ENCODE peak calls at places on chromosomes 13 and 19, in five cellular contexts. One of them, this sample, is unnamed.

GRCh38 chr19:47124937-47125668 is 5.5 kb upstream of the SAE1 start:
- DNase-seq in GM12892: peak
- DNase-seq in lower leg skin: no peak
- DNase-seq in IMR-90: peak
- DNase-seq in heart left ventricle: no peak
- DNase-seq in this sample: no peak

GRCh38 chr19:17021328-17021727 is 5.3 kb downstream of the CPAMD8 start:
- DNase-seq in lower leg skin: no peak
- DNase-seq in IMR-90: no peak
- DNase-seq in GM12892: no peak
- DNase-seq in heart left ventricle: no peak
- DNase-seq in this sample: no peak

GRCh38 chr13:95074820-95075219 is 226.4 kb downstream of the ABCC4 start:
- DNase-seq in GM12892: no peak
- DNase-seq in IMR-90: no peak
- DNase-seq in lower leg skin: no peak
- DNase-seq in heart left ventricle: no peak
- DNase-seq in this sample: no peak

GRCh38 chr19:51690359-51691121 is 2.6 kb upstream of the SPACA6 start:
- DNase-seq in heart left ventricle: peak
- DNase-seq in lower leg skin: peak
- DNase-seq in IMR-90: peak
- DNase-seq in GM12892: no peak
- DNase-seq in this sample: peak

GRCh38 chr19:1977116-1977515 is 36.1 kb downstream of the CSNK1G2 start:
- DNase-seq in heart left ventricle: no peak
- DNase-seq in lower leg skin: no peak
- DNase-seq in GM12892: no peak
- DNase-seq in IMR-90: no peak
- DNase-seq in this sample: no peak

GRCh38 chr13:80962173-80962572 is 621.2 kb upstream of the SPRY2 start:
- DNase-seq in GM12892: no peak
- DNase-seq in IMR-90: no peak
- DNase-seq in heart left ventricle: no peak
- DNase-seq in lower leg skin: no peak
- DNase-seq in this sample: no peak

GRCh38 chr19:31255863-31256600 is 93.2 kb downstream of the TSHZ3 start:
- DNase-seq in IMR-90: no peak
- DNase-seq in lower leg skin: no peak
- DNase-seq in heart left ventricle: no peak
- DNase-seq in GM12892: no peak
- DNase-seq in this sample: no peak

GRCh38 chr13:22454586-22454985 is 726.2 kb upstream of the SGCG start:
- DNase-seq in lower leg skin: no peak
- DNase-seq in IMR-90: no peak
- DNase-seq in GM12892: no peak
- DNase-seq in heart left ventricle: no peak
- DNase-seq in this sample: no peak

GRCh38 chr13:26584713-26585112 is 27.2 kb downstream of the WASF3 start:
- DNase-seq in IMR-90: peak
- DNase-seq in lower leg skin: no peak
- DNase-seq in heart left ventricle: no peak
- DNase-seq in GM12892: no peak
- DNase-seq in this sample: no peak

GRCh38 chr19:58350001-58350801 is 3.1 kb downstream of the A1BG start:
- DNase-seq in GM12892: no peak
- DNase-seq in lower leg skin: no peak
- DNase-seq in IMR-90: no peak
- DNase-seq in heart left ventricle: no peak
- DNase-seq in this sample: no peak

GRCh38 chr13:39107484-39108040 is 69.3 kb downstream of the NHLRC3 start:
- DNase-seq in GM12892: no peak
- DNase-seq in heart left ventricle: no peak
- DNase-seq in IMR-90: no peak
- DNase-seq in lower leg skin: no peak
- DNase-seq in this sample: no peak

GRCh38 chr13:41017153-41017552 is 2.0 kb downstream of the ELF1 start:
- DNase-seq in GM12892: no peak
- DNase-seq in heart left ventricle: no peak
- DNase-seq in lower leg skin: peak
- DNase-seq in IMR-90: no peak
- DNase-seq in this sample: no peak

GRCh38 chr19:6866646-6867255 is 20.6 kb upstream of the ADGRE1 start:
- DNase-seq in GM12892: no peak
- DNase-seq in IMR-90: no peak
- DNase-seq in heart left ventricle: no peak
- DNase-seq in lower leg skin: no peak
- DNase-seq in this sample: no peak

GRCh38 chr13:77507931-77508776 is 27.4 kb upstream of the SCEL start:
- DNase-seq in lower leg skin: no peak
- DNase-seq in GM12892: no peak
- DNase-seq in IMR-90: peak
- DNase-seq in heart left ventricle: no peak
- DNase-seq in this sample: no peak

DNA sequence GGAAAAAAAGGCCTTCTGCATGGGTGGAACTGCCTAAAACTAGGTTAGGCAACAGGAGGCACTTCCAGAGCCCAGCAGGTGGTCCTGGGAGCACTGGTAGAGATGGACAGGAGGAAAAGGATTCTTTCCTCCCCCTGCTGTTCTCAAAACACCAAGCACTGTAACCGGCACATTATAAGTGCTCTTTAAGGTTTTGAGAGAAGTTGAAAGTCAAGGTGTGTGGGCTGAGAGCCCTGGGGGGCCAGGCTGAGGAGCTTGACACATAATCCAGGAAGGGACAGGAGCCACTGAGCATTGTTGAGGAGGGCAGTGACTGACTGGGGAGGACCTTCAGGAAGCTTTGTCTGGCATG is 32.3 kb downstream of the SPATA13 start:
- DNase-seq in lower leg skin: no peak
- DNase-seq in GM12892: no peak
- DNase-seq in heart left ventricle: no peak
- DNase-seq in IMR-90: no peak
- DNase-seq in this sample: no peak
- TF ChIP-seq POLR2A in lower leg skin: no peak
- TF ChIP-seq POLR2A in GM12892: no peak
- TF ChIP-seq POLR2A in heart left ventricle: no peak
- TF ChIP-seq POLR2A in IMR-90: no peak
- TF ChIP-seq POLR2A in this sample: no peak

GRCh38 chr19:44887648-44888047 is 3.4 kb upstream of the TOMM40 start:
- DNase-seq in IMR-90: no peak
- DNase-seq in heart left ventricle: no peak
- DNase-seq in GM12892: no peak
- DNase-seq in lower leg skin: no peak
- DNase-seq in this sample: no peak

GRCh38 chr19:44891016-44891882 is at the start of gene TOMM40:
- DNase-seq in heart left ventricle: no peak
- DNase-seq in GM12892: no peak
- DNase-seq in IMR-90: peak
- DNase-seq in lower leg skin: no peak
- DNase-seq in this sample: peak

GRCh38 chr19:44889830-44890365 is 1.2 kb upstream of the TOMM40 start:
- DNase-seq in lower leg skin: no peak
- DNase-seq in GM12892: no peak
- DNase-seq in heart left ventricle: no peak
- DNase-seq in IMR-90: no peak
- DNase-seq in this sample: no peak

GRCh38 chr19:44892932-44893331 is 1.9 kb downstream of the TOMM40 start:
- DNase-seq in lower leg skin: no peak
- DNase-seq in IMR-90: no peak
- DNase-seq in GM12892: no peak
- DNase-seq in heart left ventricle: no peak
- DNase-seq in this sample: no peak

GRCh38 chr19:44890366-44891015 is 563 bp upstream of the TOMM40 start:
- DNase-seq in heart left ventricle: peak
- DNase-seq in GM12892: peak
- DNase-seq in lower leg skin: peak
- DNase-seq in IMR-90: peak
- DNase-seq in this sample: no peak
- TF ChIP-seq POLR2A in heart left ventricle: no peak
- TF ChIP-seq POLR2A in GM12892: peak
- TF ChIP-seq POLR2A in lower leg skin: no peak
- TF ChIP-seq POLR2A in IMR-90: peak
- TF ChIP-seq POLR2A in this sample: peak

DNA sequence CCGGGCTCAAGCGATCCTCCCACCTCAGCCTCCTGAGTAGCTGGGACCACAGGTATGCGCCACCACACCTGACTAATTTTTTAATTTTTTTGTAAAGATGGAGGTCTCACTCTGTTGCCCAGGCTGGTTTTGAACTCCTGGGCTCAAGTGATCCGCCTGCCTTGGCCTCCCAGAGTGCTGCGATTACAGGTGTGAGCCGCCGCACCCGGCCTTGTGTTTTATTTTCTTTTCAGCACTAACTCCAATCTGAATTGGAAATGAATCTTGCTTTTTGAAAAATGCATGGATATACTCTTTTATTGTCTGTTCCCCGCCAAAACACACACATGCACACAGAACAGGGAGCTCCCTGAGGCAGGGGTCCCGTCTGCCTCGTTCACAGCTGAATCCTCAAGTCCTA is 1.3 kb upstream of the ISOC2 start:
- DNase-seq in GM12892: no peak
- DNase-seq in heart left ventricle: no peak
- DNase-seq in lower leg skin: no peak
- DNase-seq in IMR-90: no peak
- DNase-seq in this sample: no peak
- TF ChIP-seq POLR2A in GM12892: no peak
- TF ChIP-seq POLR2A in heart left ventricle: no peak
- TF ChIP-seq POLR2A in lower leg skin: no peak
- TF ChIP-seq POLR2A in IMR-90: no peak
- TF ChIP-seq POLR2A in this sample: no peak

DNA sequence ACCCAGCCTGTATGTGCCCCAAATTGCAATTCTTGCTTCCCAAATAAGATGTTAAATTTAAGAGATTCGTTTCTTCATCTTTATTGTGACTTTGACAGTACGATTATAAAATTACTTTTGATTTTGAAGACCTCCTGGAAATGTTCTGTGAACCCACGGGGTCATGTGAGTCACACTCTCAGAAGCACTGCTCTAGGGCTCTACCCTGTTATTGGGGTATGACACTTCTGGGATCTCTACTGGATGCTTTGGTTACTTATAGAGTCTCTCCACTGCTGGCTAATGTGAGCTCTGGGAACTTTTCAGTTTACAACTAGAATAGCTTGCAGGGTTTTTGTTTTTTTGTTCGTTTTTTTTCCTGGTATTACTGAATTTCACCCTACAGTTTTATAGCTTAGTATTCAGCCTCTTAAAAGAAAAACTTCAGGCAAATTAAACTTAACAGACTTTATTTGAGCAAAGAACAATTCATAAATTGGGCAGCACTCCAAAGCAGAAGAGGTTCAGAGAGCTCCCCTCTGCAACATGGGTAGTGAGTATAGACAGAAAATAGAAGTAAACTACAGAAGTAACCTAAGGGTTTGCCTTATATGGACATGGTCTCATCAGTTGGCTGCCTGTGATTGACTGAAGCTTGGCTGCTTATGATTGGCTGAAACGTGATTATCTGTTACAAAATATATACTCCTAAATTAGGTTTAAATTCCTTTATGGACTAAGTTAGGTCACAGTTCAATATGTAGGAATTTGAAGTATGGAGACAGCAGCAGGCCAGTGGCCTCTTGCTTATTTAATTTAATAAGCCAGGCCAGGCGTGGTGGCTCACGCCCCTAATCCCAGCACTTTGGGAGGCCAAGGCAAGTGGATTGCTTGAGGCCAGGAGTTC is 28.5 kb upstream of the PSPC1 start:
- DNase-seq in lower leg skin: no peak
- DNase-seq in heart left ventricle: no peak
- DNase-seq in GM12892: no peak
- DNase-seq in IMR-90: peak
- DNase-seq in this sample: no peak
- TF ChIP-seq POLR2A in lower leg skin: no peak
- TF ChIP-seq POLR2A in heart left ventricle: no peak
- TF ChIP-seq POLR2A in GM12892: no peak
- TF ChIP-seq POLR2A in IMR-90: no peak
- TF ChIP-seq POLR2A in this sample: no peak

DNA sequence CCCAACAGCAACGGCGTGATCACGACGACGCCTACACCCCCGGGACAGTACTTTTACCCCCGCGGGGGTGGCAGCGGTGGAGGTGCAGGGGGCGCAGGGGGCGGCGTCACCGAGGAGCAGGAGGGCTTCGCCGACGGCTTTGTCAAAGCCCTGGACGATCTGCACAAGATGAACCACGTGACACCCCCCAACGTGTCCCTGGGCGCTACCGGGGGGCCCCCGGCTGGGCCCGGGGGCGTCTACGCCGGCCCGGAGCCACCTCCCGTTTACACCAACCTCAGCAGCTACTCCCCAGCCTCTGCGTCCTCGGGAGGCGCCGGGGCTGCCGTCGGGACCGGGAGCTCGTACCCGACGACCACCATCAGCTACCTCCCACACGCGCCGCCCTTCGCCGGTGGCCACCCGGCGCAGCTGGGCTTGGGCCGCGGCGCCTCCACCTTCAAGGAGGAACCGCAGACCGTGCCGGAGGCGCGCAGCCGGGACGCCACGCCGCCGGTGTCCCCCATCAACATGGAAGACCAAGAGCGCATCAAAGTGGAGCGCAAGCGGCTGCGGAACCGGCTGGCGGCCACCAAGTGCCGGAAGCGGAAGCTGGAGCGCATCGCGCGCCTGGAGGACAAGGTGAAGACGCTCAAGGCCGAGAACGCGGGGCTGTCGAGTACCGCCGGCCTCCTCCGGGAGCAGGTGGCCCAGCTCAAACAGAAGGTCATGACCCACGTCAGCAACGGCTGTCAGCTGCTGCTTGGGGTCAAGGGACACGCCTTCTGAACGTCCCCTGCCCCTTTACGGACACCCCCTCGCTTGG is 964 bp downstream of the JUNB start:
- DNase-seq in heart left ventricle: peak
- DNase-seq in IMR-90: peak
- DNase-seq in lower leg skin: peak
- DNase-seq in GM12892: no peak
- DNase-seq in this sample: peak
- TF ChIP-seq POLR2A in heart left ventricle: no peak
- TF ChIP-seq POLR2A in IMR-90: no peak
- TF ChIP-seq POLR2A in lower leg skin: no peak
- TF ChIP-seq POLR2A in GM12892: peak
- TF ChIP-seq POLR2A in this sample: peak

GRCh38 chr19:45528744-45529453 is 21.6 kb downstream of the VASP start:
- DNase-seq in lower leg skin: no peak
- DNase-seq in GM12892: no peak
- DNase-seq in IMR-90: no peak
- DNase-seq in heart left ventricle: no peak
- DNase-seq in this sample: no peak
- TF ChIP-seq POLR2A in lower leg skin: no peak
- TF ChIP-seq POLR2A in GM12892: peak
- TF ChIP-seq POLR2A in IMR-90: no peak
- TF ChIP-seq POLR2A in heart left ventricle: no peak
- TF ChIP-seq POLR2A in this sample: no peak

This sample was measured in right lobe of liver.